ENCODE peak calls at places on chromosomes 13 and 19, in seven cellular contexts. Z is GDM1, J is SK-N-MC, R is EH, S is psoas muscle, T is OCI-M1, I is iris pigment epithelial cell. K is an unnamed sample.

GRCh38 chr19:5131866-5132561 is 163.1 kb downstream of the KDM4B start:
- DNase-seq in J (no peak), R (no peak), Z (no peak), S (no peak), I (no peak), T (no peak), K (peak; percentile 68)

GRCh38 chr19:31054430-31054829 is 294.8 kb downstream of the TSHZ3 start:
- DNase-seq in S (no peak), R (peak; percentile 78), Z (no peak), T (no peak), J (no peak), I (peak; percentile 63), K (peak; percentile 26)

GRCh38 chr13:101325423-101325822 is 90.9 kb downstream of the NALCN start:
- DNase-seq in S (no peak), R (no peak), T (no peak), Z (no peak), J (no peak), I (no peak), K (no peak)

GRCh38 chr19:49151339-49152217 is 3.6 kb downstream of the HRC start:
- DNase-seq in T (peak; percentile 96), Z (peak; percentile 24), S (peak; percentile 80), R (peak; percentile 33), J (peak; percentile 70), I (peak; percentile 41), K (peak; percentile 72)

GRCh38 chr19:3986260-3987041 is 1.2 kb upstream of the EEF2 start:
- DNase-seq in Z (peak; percentile 61), T (peak; percentile 88), S (peak; percentile 27), R (peak; percentile 82), I (peak; percentile 84), J (peak; percentile 79), K (peak; percentile 69)

GRCh38 chr13:110470272-110471009 is 91.1 kb downstream of the RAB20 start:
- DNase-seq in R (no peak), S (no peak), Z (peak; percentile 49), J (no peak), T (no peak), I (no peak), K (no peak)

GRCh38 chr13:98641075-98641474 is 64.2 kb upstream of the STK24 start:
- DNase-seq in R (no peak), S (no peak), T (no peak), Z (no peak), J (no peak), I (no peak), K (no peak)

GRCh38 chr19:42130254-42130573 is 2.0 kb downstream of the POU2F2 start:
- DNase-seq in I (no peak), S (no peak), T (no peak), J (no peak), Z (no peak), R (no peak), K (no peak)

GRCh38 chr13:105660550-105660949 is 874.9 kb downstream of the EFNB2 start:
- DNase-seq in S (no peak), J (no peak), I (no peak), R (no peak), T (no peak), Z (no peak), K (no peak)

GRCh38 chr19:45103200-45103624 is 10.2 kb downstream of the PPP1R37 start:
- DNase-seq in I (peak; percentile 51), T (no peak), R (peak; percentile 68), Z (no peak), S (no peak), J (no peak), K (peak; percentile 53)

GRCh38 chr13:48749699-48750473 is 96.2 kb downstream of the CYSLTR2 start:
- DNase-seq in T (peak; percentile 82), J (no peak), Z (no peak), R (peak; percentile 98), S (peak; percentile 85), I (peak; percentile 100), K (peak; percentile 44)

GRCh38 chr13:113722921-113723320 is 36.1 kb upstream of the TMEM255B start:
- DNase-seq in Z (no peak), T (no peak), R (no peak), I (no peak), J (no peak), S (no peak), K (no peak)

GRCh38 chr13:60226507-60226906 is 62.8 kb upstream of the DIAPH3 start:
- DNase-seq in R (peak; percentile 53), T (peak; percentile 81), J (no peak), Z (no peak), I (peak; percentile 43), S (no peak), K (peak; percentile 16)

GRCh38 chr13:23618341-23618740 is 48.1 kb downstream of the TNFRSF19 start:
- DNase-seq in R (peak; percentile 94), S (no peak), T (no peak), I (peak; percentile 99), Z (no peak), J (no peak), K (no peak)

GRCh38 chr19:18290250-18291018 is 9.0 kb upstream of the JUND start:
- DNase-seq in I (peak; percentile 23), T (peak; percentile 87), Z (peak; percentile 77), S (no peak), J (no peak), R (no peak), K (no peak)

GRCh38 chr19:49861541-49862410 is 5.6 kb downstream of the PNKP start:
- DNase-seq in Z (no peak), S (no peak), I (no peak), T (no peak), R (no peak), J (no peak), K (peak; percentile 58)

GRCh38 chr19:36876993-36877938 is 26.6 kb downstream of the ZNF345 start:
- DNase-seq in Z (no peak), R (no peak), S (no peak), I (no peak), T (peak; percentile 13), J (no peak), K (no peak)

GRCh38 chr19:34985249-34986022 is 14.7 kb upstream of the GRAMD1A start:
- DNase-seq in R (peak; percentile 58), J (no peak), Z (no peak), T (no peak), I (peak; percentile 59), S (peak; percentile 51), K (no peak)

GRCh38 chr19:616276-616675 is 17.1 kb downstream of the POLRMT start:
- DNase-seq in T (no peak), S (no peak), Z (no peak), J (no peak), I (no peak), R (no peak), K (no peak)